ENCODE peak calls at places on chromosomes 7 and 10, in five cellular contexts. One of them, this sample, is unnamed.

GRCh38 chr10:86689146-86689545 is 20.8 kb downstream of the LDB3 start:
- DNase-seq in SK-N-SH: no peak
- DNase-seq in GM12878: no peak
- DNase-seq in H1: no peak
- DNase-seq in K562: no peak
- DNase-seq in this sample: no peak

GRCh38 chr7:104045183-104045582 is 55.7 kb upstream of the RELN start:
- DNase-seq in SK-N-SH: no peak
- DNase-seq in GM12878: no peak
- DNase-seq in H1: no peak
- DNase-seq in K562: no peak
- DNase-seq in this sample: no peak

GRCh38 chr7:158430308-158431034 is 157.2 kb downstream of the PTPRN2 start:
- DNase-seq in SK-N-SH: peak; percentile 52
- DNase-seq in GM12878: no peak
- DNase-seq in H1: no peak
- DNase-seq in K562: no peak
- DNase-seq in this sample: no peak

GRCh38 chr7:136925049-136925448 is 56.6 kb downstream of the CHRM2 start:
- DNase-seq in SK-N-SH: peak; percentile 23
- DNase-seq in GM12878: no peak
- DNase-seq in H1: no peak
- DNase-seq in K562: no peak
- DNase-seq in this sample: no peak

GRCh38 chr10:100186813-100187212 is 984 bp upstream of the ERLIN1 start:
- DNase-seq in SK-N-SH: peak; percentile 17
- DNase-seq in GM12878: no peak
- DNase-seq in H1: no peak
- DNase-seq in K562: peak; percentile 10
- DNase-seq in this sample: no peak

GRCh38 chr7:116524609-116525297 is at the start of gene CAV1:
- DNase-seq in SK-N-SH: peak; percentile 60
- DNase-seq in GM12878: no peak
- DNase-seq in H1: peak; percentile 77
- DNase-seq in K562: peak; percentile 61
- DNase-seq in this sample: no peak

GRCh38 chr10:50421026-50421719 is 169.9 kb upstream of the ASAH2 start:
- DNase-seq in SK-N-SH: peak; percentile 44
- DNase-seq in GM12878: peak; percentile 72
- DNase-seq in H1: peak; percentile 58
- DNase-seq in K562: peak; percentile 48
- DNase-seq in this sample: no peak

GRCh38 chr10:73855413-73855812 is 18.9 kb downstream of the CAMK2G start:
- DNase-seq in SK-N-SH: no peak
- DNase-seq in GM12878: no peak
- DNase-seq in H1: no peak
- DNase-seq in K562: no peak
- DNase-seq in this sample: no peak

GRCh38 chr10:79315602-79315920 is 31.7 kb upstream of the PPIF start:
- DNase-seq in SK-N-SH: no peak
- DNase-seq in GM12878: no peak
- DNase-seq in H1: no peak
- DNase-seq in K562: no peak
- DNase-seq in this sample: no peak

GRCh38 chr7:92400013-92400412 is 47.3 kb upstream of the GATAD1 start:
- DNase-seq in SK-N-SH: no peak
- DNase-seq in GM12878: no peak
- DNase-seq in H1: no peak
- DNase-seq in K562: no peak
- DNase-seq in this sample: no peak

GRCh38 chr10:3476186-3476585 is 303.6 kb upstream of the PITRM1 start:
- DNase-seq in SK-N-SH: no peak
- DNase-seq in GM12878: no peak
- DNase-seq in H1: no peak
- DNase-seq in K562: no peak
- DNase-seq in this sample: no peak

GRCh38 chr10:124074471-124075109 is 18.8 kb downstream of the CHST15 start:
- DNase-seq in SK-N-SH: no peak
- DNase-seq in GM12878: no peak
- DNase-seq in H1: no peak
- DNase-seq in K562: no peak
- DNase-seq in this sample: peak; percentile 66

GRCh38 chr10:97210576-97210975 is 24.8 kb upstream of the SLIT1 start:
- DNase-seq in SK-N-SH: peak; percentile 86
- DNase-seq in GM12878: peak; percentile 37
- DNase-seq in H1: peak; percentile 97
- DNase-seq in K562: peak; percentile 72
- DNase-seq in this sample: peak; percentile 63

GRCh38 chr7:112630565-112630964 is 149.8 kb downstream of the LSMEM1 start:
- DNase-seq in SK-N-SH: no peak
- DNase-seq in GM12878: no peak
- DNase-seq in H1: no peak
- DNase-seq in K562: no peak
- DNase-seq in this sample: no peak

GRCh38 chr10:34981834-34982233 is 108.3 kb downstream of the CUL2 start:
- DNase-seq in SK-N-SH: no peak
- DNase-seq in GM12878: no peak
- DNase-seq in H1: no peak
- DNase-seq in K562: peak; percentile 4
- DNase-seq in this sample: no peak

GRCh38 chr10:129932996-129933395 is 31.1 kb downstream of the EBF3 start:
- DNase-seq in SK-N-SH: no peak
- DNase-seq in GM12878: no peak
- DNase-seq in H1: no peak
- DNase-seq in K562: no peak
- DNase-seq in this sample: no peak

GRCh38 chr10:61845196-61845949 is 56.1 kb upstream of the ARID5B start:
- DNase-seq in SK-N-SH: no peak
- DNase-seq in GM12878: no peak
- DNase-seq in H1: no peak
- DNase-seq in K562: peak; percentile 56
- DNase-seq in this sample: no peak

GRCh38 chr10:123642293-123642692 is 23.9 kb upstream of the GPR26 start:
- DNase-seq in SK-N-SH: peak; percentile 57
- DNase-seq in GM12878: no peak
- DNase-seq in H1: no peak
- DNase-seq in K562: no peak
- DNase-seq in this sample: no peak

GRCh38 chr7:137893143-137893742 is 46.5 kb upstream of the DGKI start:
- DNase-seq in SK-N-SH: no peak
- DNase-seq in GM12878: no peak
- DNase-seq in H1: no peak
- DNase-seq in K562: no peak
- DNase-seq in this sample: no peak

GRCh38 chr7:111560773-111561658 is 1.3 kb downstream of the IMMP2L start:
- DNase-seq in SK-N-SH: peak; percentile 21
- DNase-seq in GM12878: no peak
- DNase-seq in H1: no peak
- DNase-seq in K562: peak; percentile 28
- DNase-seq in this sample: no peak

GRCh38 chr7:148962823-148963582 is 65.3 kb downstream of the PDIA4 start:
- DNase-seq in SK-N-SH: peak; percentile 82
- DNase-seq in GM12878: peak; percentile 68
- DNase-seq in H1: no peak
- DNase-seq in K562: peak; percentile 67
- DNase-seq in this sample: peak; percentile 61

GRCh38 chr10:25867321-25867720 is 66.7 kb upstream of the MYO3A start:
- DNase-seq in SK-N-SH: no peak
- DNase-seq in GM12878: no peak
- DNase-seq in H1: no peak
- DNase-seq in K562: no peak
- DNase-seq in this sample: no peak

GRCh38 chr7:90749774-90750173 is 153.7 kb downstream of the CDK14 start:
- DNase-seq in SK-N-SH: peak; percentile 52
- DNase-seq in GM12878: no peak
- DNase-seq in H1: no peak
- DNase-seq in K562: no peak
- DNase-seq in this sample: peak; percentile 12

GRCh38 chr7:90743626-90744025 is 147.5 kb downstream of the CDK14 start:
- DNase-seq in SK-N-SH: no peak
- DNase-seq in GM12878: no peak
- DNase-seq in H1: no peak
- DNase-seq in K562: no peak
- DNase-seq in this sample: no peak

GRCh38 chr7:90751595-90751994 is 155.5 kb downstream of the CDK14 start:
- DNase-seq in SK-N-SH: no peak
- DNase-seq in GM12878: no peak
- DNase-seq in H1: no peak
- DNase-seq in K562: no peak
- DNase-seq in this sample: no peak

GRCh38 chr7:90749262-90749661 is 153.1 kb downstream of the CDK14 start:
- DNase-seq in SK-N-SH: no peak
- DNase-seq in GM12878: no peak
- DNase-seq in H1: no peak
- DNase-seq in K562: no peak
- DNase-seq in this sample: no peak

GRCh38 chr7:90747521-90747920 is 151.4 kb downstream of the CDK14 start:
- DNase-seq in SK-N-SH: no peak
- DNase-seq in GM12878: no peak
- DNase-seq in H1: no peak
- DNase-seq in K562: no peak
- DNase-seq in this sample: no peak
- H3K4me3 ChIP-seq in SK-N-SH: no peak overlapping the region
- H3K4me3 ChIP-seq in GM12878: no peak overlapping the region
- H3K4me3 ChIP-seq in H1: no peak overlapping the region
- H3K4me3 ChIP-seq in K562: no peak overlapping the region
- H3K4me3 ChIP-seq in this sample: no peak overlapping the region

GRCh38 chr10:33214174-33214573 is 120.3 kb downstream of the NRP1 start:
- DNase-seq in SK-N-SH: no peak
- DNase-seq in GM12878: no peak
- DNase-seq in H1: no peak
- DNase-seq in K562: no peak
- DNase-seq in this sample: no peak
- H3K27ac ChIP-seq in SK-N-SH: no peak overlapping the region
- H3K27ac ChIP-seq in GM12878: no peak overlapping the region
- H3K27ac ChIP-seq in H1: no peak overlapping the region
- H3K27ac ChIP-seq in K562: no peak overlapping the region
- H3K27ac ChIP-seq in this sample: no peak overlapping the region

GRCh38 chr10:117609095-117609821 is 66.7 kb downstream of the EMX2 start:
- DNase-seq in SK-N-SH: no peak
- DNase-seq in GM12878: no peak
- DNase-seq in H1: no peak
- DNase-seq in K562: no peak
- DNase-seq in this sample: no peak
- TF ChIP-seq GABPA in SK-N-SH: no peak
- TF ChIP-seq GABPA in GM12878: no peak
- TF ChIP-seq GABPA in H1: no peak
- TF ChIP-seq GABPA in K562: no peak
- TF ChIP-seq GABPA in this sample: no peak

DNA sequence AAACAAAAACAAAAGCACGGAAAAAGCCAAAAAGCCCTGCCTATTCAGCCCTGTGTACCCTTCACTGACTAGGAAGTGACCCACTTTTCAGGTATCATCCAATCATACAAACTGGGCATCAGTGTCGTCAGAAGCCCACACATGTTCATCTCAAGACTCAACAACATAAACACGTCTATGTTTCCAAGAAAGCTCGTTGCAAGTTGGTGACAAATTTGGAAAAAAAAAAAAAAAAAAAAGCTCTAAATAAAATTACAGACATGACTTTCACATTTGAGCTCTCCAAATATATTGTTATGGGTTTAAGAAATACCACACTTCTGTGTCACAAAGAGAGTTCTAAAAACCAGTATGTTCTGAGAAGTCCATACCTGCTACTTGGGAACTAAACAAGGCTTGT is 204.7 kb upstream of the KLF14 start:
- DNase-seq in SK-N-SH: no peak
- DNase-seq in GM12878: no peak
- DNase-seq in H1: no peak
- DNase-seq in K562: no peak
- DNase-seq in this sample: no peak
- H3K4me3 ChIP-seq in SK-N-SH: no peak overlapping the region
- H3K4me3 ChIP-seq in GM12878: no peak overlapping the region
- H3K4me3 ChIP-seq in H1: no peak overlapping the region
- H3K4me3 ChIP-seq in K562: no peak overlapping the region
- H3K4me3 ChIP-seq in this sample: no peak overlapping the region

GRCh38 chr7:79507161-79507560 is 53.7 kb upstream of the MAGI2 start:
- DNase-seq in SK-N-SH: no peak
- DNase-seq in GM12878: no peak
- DNase-seq in H1: no peak
- DNase-seq in K562: no peak
- DNase-seq in this sample: no peak

GRCh38 chr7:79506481-79506880 is 53.0 kb upstream of the MAGI2 start:
- DNase-seq in SK-N-SH: no peak
- DNase-seq in GM12878: no peak
- DNase-seq in H1: no peak
- DNase-seq in K562: no peak
- DNase-seq in this sample: no peak

GRCh38 chr7:79502151-79502550 is 48.7 kb upstream of the MAGI2 start:
- DNase-seq in SK-N-SH: no peak
- DNase-seq in GM12878: no peak
- DNase-seq in H1: no peak
- DNase-seq in K562: no peak
- DNase-seq in this sample: no peak

GRCh38 chr7:79504607-79505389 is 51.3 kb upstream of the MAGI2 start:
- DNase-seq in SK-N-SH: no peak
- DNase-seq in GM12878: no peak
- DNase-seq in H1: no peak
- DNase-seq in K562: no peak
- DNase-seq in this sample: no peak
- H3K27ac ChIP-seq in SK-N-SH: no peak overlapping the region
- H3K27ac ChIP-seq in GM12878: no peak overlapping the region
- H3K27ac ChIP-seq in H1: no peak overlapping the region
- H3K27ac ChIP-seq in K562: no peak overlapping the region
- H3K27ac ChIP-seq in this sample: no peak overlapping the region

GRCh38 chr10:66378117-66378876 is 547.5 kb upstream of the LRRTM3 start:
- DNase-seq in SK-N-SH: no peak
- DNase-seq in GM12878: no peak
- DNase-seq in H1: no peak
- DNase-seq in K562: no peak
- DNase-seq in this sample: no peak
- TF ChIP-seq GABPA in SK-N-SH: no peak
- TF ChIP-seq GABPA in GM12878: no peak
- TF ChIP-seq GABPA in H1: no peak
- TF ChIP-seq GABPA in K562: no peak
- TF ChIP-seq GABPA in this sample: no peak

GRCh38 chr10:74922921-74923320 is 96.5 kb downstream of the KAT6B start:
- DNase-seq in SK-N-SH: no peak
- DNase-seq in GM12878: no peak
- DNase-seq in H1: no peak
- DNase-seq in K562: no peak
- DNase-seq in this sample: no peak
- H3K4me3 ChIP-seq in SK-N-SH: no peak overlapping the region
- H3K4me3 ChIP-seq in GM12878: no peak overlapping the region
- H3K4me3 ChIP-seq in H1: no peak overlapping the region
- H3K4me3 ChIP-seq in K562: no peak overlapping the region
- H3K4me3 ChIP-seq in this sample: no peak overlapping the region

GRCh38 chr7:119026391-119026790 is 801.9 kb downstream of the ANKRD7 start:
- DNase-seq in SK-N-SH: no peak
- DNase-seq in GM12878: no peak
- DNase-seq in H1: no peak
- DNase-seq in K562: no peak
- DNase-seq in this sample: no peak
- H3K27ac ChIP-seq in SK-N-SH: no peak overlapping the region
- H3K27ac ChIP-seq in GM12878: no peak overlapping the region
- H3K27ac ChIP-seq in H1: no peak overlapping the region
- H3K27ac ChIP-seq in K562: no peak overlapping the region
- H3K27ac ChIP-seq in this sample: no peak overlapping the region